ENCODE peak calls at places on chromosomes 11 and 22, in seven cellular contexts. One of them, this sample, is unnamed.

GRCh38 chr11:125720781-125721180 is 25.3 kb upstream of the PATE1 start:
- DNase-seq in GM13976: no peak
- DNase-seq in GM23338: no peak
- DNase-seq in sigmoid colon: no peak
- DNase-seq in epithelial cell of esophagus: peak
- DNase-seq in adrenal gland: no peak
- DNase-seq in Peyer's patch: no peak
- DNase-seq in this sample: no peak

GRCh38 chr11:85974126-85974525 is 94.8 kb downstream of the PICALM start:
- DNase-seq in epithelial cell of esophagus: no peak
- DNase-seq in Peyer's patch: no peak
- DNase-seq in GM13976: no peak
- DNase-seq in GM23338: no peak
- DNase-seq in sigmoid colon: no peak
- DNase-seq in adrenal gland: peak
- DNase-seq in this sample: no peak

GRCh38 chr11:121282376-121282775 is 10.2 kb upstream of the SC5D start:
- DNase-seq in epithelial cell of esophagus: peak
- DNase-seq in GM13976: no peak
- DNase-seq in sigmoid colon: no peak
- DNase-seq in adrenal gland: no peak
- DNase-seq in Peyer's patch: no peak
- DNase-seq in GM23338: no peak
- DNase-seq in this sample: no peak

GRCh38 chr11:765025-765801 is 12.1 kb downstream of the GATD1 start:
- DNase-seq in epithelial cell of esophagus: peak
- DNase-seq in GM13976: peak
- DNase-seq in GM23338: peak
- DNase-seq in sigmoid colon: peak
- DNase-seq in Peyer's patch: peak
- DNase-seq in adrenal gland: peak
- DNase-seq in this sample: peak

GRCh38 chr22:37742374-37743092 is 45.7 kb downstream of the TRIOBP start:
- DNase-seq in sigmoid colon: peak
- DNase-seq in Peyer's patch: peak
- DNase-seq in GM13976: no peak
- DNase-seq in epithelial cell of esophagus: peak
- DNase-seq in GM23338: no peak
- DNase-seq in adrenal gland: peak
- DNase-seq in this sample: no peak

GRCh38 chr22:30556388-30556787 is 9.8 kb upstream of the SEC14L6 start:
- DNase-seq in Peyer's patch: no peak
- DNase-seq in GM13976: no peak
- DNase-seq in adrenal gland: no peak
- DNase-seq in epithelial cell of esophagus: no peak
- DNase-seq in sigmoid colon: no peak
- DNase-seq in GM23338: peak
- DNase-seq in this sample: no peak

GRCh38 chr11:57680552-57680874 is 12.6 kb downstream of the ZDHHC5 start:
- DNase-seq in sigmoid colon: no peak
- DNase-seq in Peyer's patch: no peak
- DNase-seq in GM23338: no peak
- DNase-seq in epithelial cell of esophagus: peak
- DNase-seq in GM13976: no peak
- DNase-seq in adrenal gland: no peak
- DNase-seq in this sample: no peak

GRCh38 chr22:44755000-44755399 is 2.6 kb downstream of the ARHGAP8 start:
- DNase-seq in GM13976: no peak
- DNase-seq in adrenal gland: no peak
- DNase-seq in Peyer's patch: no peak
- DNase-seq in sigmoid colon: no peak
- DNase-seq in GM23338: no peak
- DNase-seq in epithelial cell of esophagus: no peak
- DNase-seq in this sample: no peak

GRCh38 chr11:37967635-37968034 is 1369.6 kb upstream of the RAG2 start:
- DNase-seq in GM23338: no peak
- DNase-seq in adrenal gland: no peak
- DNase-seq in Peyer's patch: no peak
- DNase-seq in GM13976: no peak
- DNase-seq in epithelial cell of esophagus: no peak
- DNase-seq in sigmoid colon: no peak
- DNase-seq in this sample: no peak

GRCh38 chr11:61518032-61518795 is 9.7 kb downstream of the LRRC10B start:
- DNase-seq in sigmoid colon: no peak
- DNase-seq in adrenal gland: no peak
- DNase-seq in GM13976: no peak
- DNase-seq in GM23338: no peak
- DNase-seq in Peyer's patch: no peak
- DNase-seq in epithelial cell of esophagus: no peak
- DNase-seq in this sample: no peak

GRCh38 chr22:18012528-18012927 is 11.8 kb downstream of the MICAL3 start:
- DNase-seq in GM23338: no peak
- DNase-seq in GM13976: no peak
- DNase-seq in sigmoid colon: no peak
- DNase-seq in adrenal gland: no peak
- DNase-seq in Peyer's patch: peak
- DNase-seq in epithelial cell of esophagus: peak
- DNase-seq in this sample: no peak

GRCh38 chr11:119418759-119419158 is 4.2 kb downstream of the THY1 start:
- DNase-seq in Peyer's patch: no peak
- DNase-seq in epithelial cell of esophagus: no peak
- DNase-seq in GM13976: no peak
- DNase-seq in GM23338: no peak
- DNase-seq in adrenal gland: no peak
- DNase-seq in sigmoid colon: peak
- DNase-seq in this sample: no peak

GRCh38 chr11:65833297-65834030 is at the start of gene SNX32:
- DNase-seq in Peyer's patch: peak
- DNase-seq in epithelial cell of esophagus: peak
- DNase-seq in GM23338: peak
- DNase-seq in GM13976: peak
- DNase-seq in adrenal gland: peak
- DNase-seq in sigmoid colon: peak
- DNase-seq in this sample: peak

GRCh38 chr22:26367402-26368245 is 61.4 kb upstream of the ASPHD2 start:
- DNase-seq in GM23338: peak
- DNase-seq in GM13976: peak
- DNase-seq in adrenal gland: peak
- DNase-seq in epithelial cell of esophagus: peak
- DNase-seq in sigmoid colon: no peak
- DNase-seq in Peyer's patch: peak
- DNase-seq in this sample: peak

GRCh38 chr11:89613916-89614315 is 96.2 kb upstream of the TRIM77 start:
- DNase-seq in GM13976: no peak
- DNase-seq in sigmoid colon: no peak
- DNase-seq in Peyer's patch: no peak
- DNase-seq in adrenal gland: no peak
- DNase-seq in GM23338: no peak
- DNase-seq in epithelial cell of esophagus: no peak
- DNase-seq in this sample: no peak

GRCh38 chr22:50621491-50621880 is 6.5 kb downstream of the ARSA start:
- DNase-seq in Peyer's patch: peak
- DNase-seq in epithelial cell of esophagus: no peak
- DNase-seq in adrenal gland: no peak
- DNase-seq in GM13976: peak
- DNase-seq in sigmoid colon: no peak
- DNase-seq in GM23338: no peak
- DNase-seq in this sample: peak

GRCh38 chr11:107457205-107457557 is 444 bp downstream of the CWF19L2 start:
- DNase-seq in GM23338: peak
- DNase-seq in GM13976: no peak
- DNase-seq in Peyer's patch: no peak
- DNase-seq in adrenal gland: no peak
- DNase-seq in sigmoid colon: no peak
- DNase-seq in epithelial cell of esophagus: peak
- DNase-seq in this sample: peak

GRCh38 chr11:46120711-46121327 is 435 bp downstream of the PHF21A start:
- DNase-seq in Peyer's patch: peak
- DNase-seq in GM13976: no peak
- DNase-seq in GM23338: peak
- DNase-seq in epithelial cell of esophagus: peak
- DNase-seq in adrenal gland: peak
- DNase-seq in sigmoid colon: peak
- DNase-seq in this sample: no peak

GRCh38 chr11:107669156-107669740 is 42.6 kb downstream of the SLN start:
- DNase-seq in Peyer's patch: no peak
- DNase-seq in adrenal gland: no peak
- DNase-seq in GM13976: no peak
- DNase-seq in sigmoid colon: no peak
- DNase-seq in epithelial cell of esophagus: no peak
- DNase-seq in GM23338: no peak
- DNase-seq in this sample: no peak

GRCh38 chr11:574632-575323 is 1.5 kb upstream of the PHRF1 start:
- DNase-seq in GM23338: no peak
- DNase-seq in sigmoid colon: no peak
- DNase-seq in adrenal gland: no peak
- DNase-seq in Peyer's patch: no peak
- DNase-seq in GM13976: no peak
- DNase-seq in epithelial cell of esophagus: no peak
- DNase-seq in this sample: no peak

GRCh38 chr11:18394928-18395734 is 768 bp downstream of the LDHA start:
- DNase-seq in Peyer's patch: peak
- DNase-seq in adrenal gland: peak
- DNase-seq in epithelial cell of esophagus: no peak
- DNase-seq in GM23338: peak
- DNase-seq in sigmoid colon: no peak
- DNase-seq in GM13976: no peak
- DNase-seq in this sample: no peak

GRCh38 chr11:110429614-110430266 is at the start of gene FDX1:
- DNase-seq in adrenal gland: peak
- DNase-seq in sigmoid colon: peak
- DNase-seq in epithelial cell of esophagus: peak
- DNase-seq in Peyer's patch: peak
- DNase-seq in GM13976: peak
- DNase-seq in GM23338: peak
- DNase-seq in this sample: peak
- TF ChIP-seq CTCF in adrenal gland: peak
- TF ChIP-seq CTCF in sigmoid colon: peak
- TF ChIP-seq CTCF in epithelial cell of esophagus: peak
- TF ChIP-seq CTCF in Peyer's patch: peak
- TF ChIP-seq CTCF in GM13976: peak
- TF ChIP-seq CTCF in GM23338: peak
- TF ChIP-seq CTCF in this sample: peak

DNA sequence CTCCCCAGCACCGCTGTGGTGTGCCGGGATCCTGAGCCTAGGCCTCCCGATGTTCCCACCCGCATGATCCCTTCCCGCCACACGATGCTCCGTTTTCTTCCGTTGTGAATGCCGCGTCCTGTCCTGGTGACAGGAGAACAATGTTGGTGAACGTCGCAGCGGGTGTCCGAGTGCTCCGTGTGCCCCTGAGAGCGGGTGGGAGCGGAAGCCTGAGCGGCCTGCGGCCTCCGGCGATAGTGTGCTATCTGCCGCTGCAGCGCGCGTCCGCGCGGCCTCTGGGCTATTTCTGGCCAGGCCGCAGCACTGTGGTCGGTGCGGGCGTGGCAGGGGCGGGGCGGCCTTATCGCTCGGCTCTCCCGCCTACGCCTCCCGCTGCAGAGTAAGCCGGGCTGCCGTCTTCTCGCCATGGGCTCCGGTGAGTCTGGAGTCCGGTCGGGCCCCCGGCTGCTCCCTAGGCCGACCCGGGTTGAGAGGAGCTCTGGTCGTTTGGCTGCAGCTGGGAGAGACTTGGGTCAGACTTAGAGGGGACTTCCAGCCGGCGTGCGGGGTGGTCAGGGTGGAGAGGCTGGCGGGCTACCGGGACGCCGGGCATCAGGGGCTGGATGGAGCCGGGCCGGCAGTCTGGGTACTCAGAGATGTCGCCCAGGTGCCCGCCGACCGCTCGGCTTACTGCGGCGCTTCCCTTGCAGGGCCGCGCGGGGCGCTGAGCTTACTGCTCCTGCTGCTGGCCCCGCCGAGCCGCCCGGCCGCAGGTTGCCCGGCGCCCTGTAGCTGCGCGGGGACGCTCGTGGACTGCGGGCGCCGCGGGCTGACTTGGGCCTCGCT is at the start of gene GP1BB:
- DNase-seq in epithelial cell of esophagus: peak
- DNase-seq in Peyer's patch: no peak
- DNase-seq in GM13976: peak
- DNase-seq in sigmoid colon: no peak
- DNase-seq in adrenal gland: no peak
- DNase-seq in GM23338: peak
- DNase-seq in this sample: no peak
- TF ChIP-seq CTCF in epithelial cell of esophagus: no peak
- TF ChIP-seq CTCF in Peyer's patch: no peak
- TF ChIP-seq CTCF in GM13976: no peak
- TF ChIP-seq CTCF in sigmoid colon: no peak
- TF ChIP-seq CTCF in adrenal gland: no peak
- TF ChIP-seq CTCF in GM23338: no peak
- TF ChIP-seq CTCF in this sample: peak

GRCh38 chr11:72574046-72574445 is 100.2 kb downstream of the PDE2A start:
- DNase-seq in Peyer's patch: peak
- DNase-seq in sigmoid colon: no peak
- DNase-seq in adrenal gland: no peak
- DNase-seq in GM13976: peak
- DNase-seq in epithelial cell of esophagus: no peak
- DNase-seq in GM23338: no peak
- DNase-seq in this sample: no peak

GRCh38 chr11:72568861-72569260 is 105.4 kb downstream of the PDE2A start:
- DNase-seq in epithelial cell of esophagus: peak
- DNase-seq in Peyer's patch: no peak
- DNase-seq in GM13976: no peak
- DNase-seq in adrenal gland: no peak
- DNase-seq in sigmoid colon: no peak
- DNase-seq in GM23338: no peak
- DNase-seq in this sample: no peak

GRCh38 chr11:72573380-72573949 is 100.8 kb downstream of the PDE2A start:
- DNase-seq in GM13976: peak
- DNase-seq in GM23338: peak
- DNase-seq in epithelial cell of esophagus: peak
- DNase-seq in adrenal gland: peak
- DNase-seq in Peyer's patch: peak
- DNase-seq in sigmoid colon: no peak
- DNase-seq in this sample: peak

GRCh38 chr11:72569966-72570892 is 104.0 kb downstream of the PDE2A start:
- DNase-seq in Peyer's patch: peak
- DNase-seq in epithelial cell of esophagus: peak
- DNase-seq in GM13976: no peak
- DNase-seq in GM23338: no peak
- DNase-seq in adrenal gland: peak
- DNase-seq in sigmoid colon: no peak
- DNase-seq in this sample: no peak

GRCh38 chr11:72570893-72571741 is 103.1 kb downstream of the PDE2A start:
- DNase-seq in epithelial cell of esophagus: no peak
- DNase-seq in Peyer's patch: peak
- DNase-seq in adrenal gland: no peak
- DNase-seq in GM23338: no peak
- DNase-seq in sigmoid colon: no peak
- DNase-seq in GM13976: no peak
- DNase-seq in this sample: no peak
- TF ChIP-seq CTCF in epithelial cell of esophagus: no peak
- TF ChIP-seq CTCF in Peyer's patch: no peak
- TF ChIP-seq CTCF in adrenal gland: no peak
- TF ChIP-seq CTCF in GM23338: no peak
- TF ChIP-seq CTCF in sigmoid colon: no peak
- TF ChIP-seq CTCF in GM13976: no peak
- TF ChIP-seq CTCF in this sample: no peak

DNA sequence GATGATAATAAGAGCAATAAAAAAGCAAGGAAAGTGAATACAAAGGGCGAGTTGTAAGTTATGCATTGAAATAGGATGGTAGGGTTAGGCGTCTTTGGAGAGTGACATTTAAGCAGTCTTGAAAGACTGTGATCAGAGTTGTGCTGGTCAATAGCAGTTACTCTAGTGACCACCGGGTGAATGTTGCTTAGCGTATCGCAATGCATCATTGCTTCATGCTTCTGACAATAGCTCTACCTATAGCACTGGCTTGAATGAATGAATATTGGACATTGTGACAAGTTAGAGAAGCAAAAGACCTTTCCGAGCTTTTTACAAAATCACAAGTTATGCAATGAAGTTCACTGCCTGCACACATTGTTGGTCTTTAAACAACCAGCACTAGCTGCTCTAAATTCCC is 7.7 kb upstream of the OR8B12 start:
- DNase-seq in sigmoid colon: no peak
- DNase-seq in adrenal gland: no peak
- DNase-seq in epithelial cell of esophagus: no peak
- DNase-seq in GM13976: no peak
- DNase-seq in GM23338: peak
- DNase-seq in Peyer's patch: no peak
- DNase-seq in this sample: no peak
- TF ChIP-seq CTCF in sigmoid colon: no peak
- TF ChIP-seq CTCF in adrenal gland: no peak
- TF ChIP-seq CTCF in epithelial cell of esophagus: no peak
- TF ChIP-seq CTCF in GM13976: no peak
- TF ChIP-seq CTCF in GM23338: peak
- TF ChIP-seq CTCF in Peyer's patch: no peak
- TF ChIP-seq CTCF in this sample: no peak